ENCODE peak calls at places on chromosome 17, in nine cellular contexts. Q, I, P, K, F, T, W, A and O are unnamed samples.

GRCh38 chr17:71828182-71828596 is 292.6 kb upstream of the SOX9 start:
- DNase-seq in Q (no peak), I (no peak), P (no peak), K (no peak), F (no peak), T (no peak), W (no peak), A (no peak), O (no peak)

GRCh38 chr17:83030432-83030831 is 49.0 kb upstream of the METRNL start:
- DNase-seq in Q (no peak), I (no peak), P (no peak), K (no peak), F (no peak), T (no peak), W (no peak), A (no peak), O (no peak)

GRCh38 chr17:48563385-48563838 is 14.7 kb downstream of the HOXB4 start:
- DNase-seq in Q (no peak), I (no peak), P (no peak), K (no peak), F (no peak), T (no peak), W (no peak), A (no peak), O (no peak)

GRCh38 chr17:49193513-49194296 is 16.7 kb downstream of the GNGT2 start:
- DNase-seq in Q (peak; percentile 77), I (no peak), P (peak; percentile 42), K (peak; percentile 54), F (no peak), T (peak; percentile 73), W (peak; percentile 76), A (peak; percentile 35), O (peak; percentile 80)

GRCh38 chr17:75776399-75777242 is 8.0 kb upstream of the UNK start:
- DNase-seq in Q (peak; percentile 48), I (no peak), P (no peak), K (no peak), F (no peak), T (no peak), W (no peak), A (no peak), O (no peak)

GRCh38 chr17:19248923-19249574 is 11.9 kb downstream of the EPN2 start:
- DNase-seq in Q (peak; percentile 86), I (no peak), P (no peak), K (peak; percentile 32), F (peak; percentile 47), T (peak; percentile 16), W (peak; percentile 82), A (peak; percentile 57), O (peak; percentile 28)

GRCh38 chr17:43070257-43070656 is 45.2 kb downstream of the RND2 start:
- DNase-seq in Q (no peak), I (no peak), P (no peak), K (no peak), F (no peak), T (no peak), W (no peak), A (no peak), O (no peak)

GRCh38 chr17:80832266-80832676 is 159.4 kb upstream of the CHMP6 start:
- DNase-seq in Q (peak; percentile 78), I (no peak), P (no peak), K (no peak), F (no peak), T (peak; percentile 54), W (peak; percentile 59), A (no peak), O (peak; percentile 51)

GRCh38 chr17:77636835-77637806 is 321.4 kb upstream of the TNRC6C start:
- DNase-seq in Q (no peak), I (no peak), P (no peak), K (no peak), F (no peak), T (no peak), W (no peak), A (no peak), O (no peak)

GRCh38 chr17:32626371-32626770 is 139.6 kb downstream of the CDK5R1 start:
- DNase-seq in Q (no peak), I (no peak), P (no peak), K (no peak), F (no peak), T (no peak), W (no peak), A (no peak), O (no peak)

GRCh38 chr17:43572368-43572980 is 26.3 kb upstream of the ETV4 start:
- DNase-seq in Q (no peak), I (no peak), P (no peak), K (no peak), F (no peak), T (no peak), W (no peak), A (no peak), O (no peak)

DNA sequence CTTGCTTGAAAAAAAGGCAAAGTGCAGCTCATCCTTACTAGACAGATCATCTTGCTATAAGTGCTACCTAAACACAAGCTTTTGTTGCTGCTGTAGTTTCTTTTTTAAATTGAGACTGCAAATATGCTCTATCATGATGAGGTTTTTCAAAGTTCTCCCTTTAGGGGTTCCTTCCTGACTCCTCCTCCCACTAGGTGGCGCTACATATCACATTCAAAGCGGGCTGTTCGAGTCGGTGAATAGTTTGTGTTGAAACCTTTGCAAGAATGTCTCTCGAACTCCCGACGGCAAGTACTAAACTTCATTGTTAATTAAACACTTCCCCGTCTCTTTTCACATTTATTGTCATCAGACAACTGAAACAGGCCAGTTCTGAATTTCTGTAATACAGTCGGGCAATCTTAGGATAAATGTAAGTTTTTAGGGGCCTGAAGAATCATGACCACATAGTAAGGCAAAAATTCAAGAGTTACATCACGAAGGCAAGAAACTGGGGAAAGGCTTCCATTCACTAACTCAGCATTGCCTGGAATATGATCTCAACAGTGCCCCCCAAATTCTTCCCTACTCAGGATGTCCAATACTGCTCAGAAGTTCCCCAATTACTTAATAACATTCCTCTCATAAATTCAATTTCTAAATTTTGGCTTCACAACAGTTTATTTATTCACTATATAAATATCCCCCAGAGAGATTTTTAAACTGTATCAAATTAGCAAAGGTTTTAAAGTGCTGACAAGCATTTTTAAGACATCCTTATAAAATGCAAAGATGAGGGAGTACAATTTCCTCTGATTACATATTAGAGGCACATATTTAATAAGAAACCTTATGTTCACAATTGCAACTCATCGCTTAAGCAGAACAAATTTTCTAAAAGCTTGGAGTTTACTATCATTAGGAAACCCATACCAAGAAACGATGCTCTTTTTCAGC is 6.7 kb downstream of the HS3ST3A1 start:
- DNase-seq in Q (peak; percentile 75), I (peak; percentile 73), P (peak; percentile 79), K (peak; percentile 76), F (peak; percentile 27), T (peak; percentile 58), W (peak; percentile 70), A (peak; percentile 51), O (peak; percentile 92)
- H3K4me3 ChIP-seq in Q (no peak overlapping the region), I (no peak overlapping the region), P (no peak overlapping the region), K (no peak overlapping the region), F (no peak overlapping the region), T (no peak overlapping the region), W (no peak overlapping the region), A (no peak overlapping the region), O (no peak overlapping the region)

GRCh38 chr17:57404073-57404472 is 147.8 kb downstream of the MSI2 start:
- DNase-seq in Q (no peak), I (no peak), P (no peak), K (no peak), F (no peak), T (no peak), W (no peak), A (no peak), O (no peak)
- H3K4me1 ChIP-seq in Q (no peaks in the 10 kb centered on the region), I (peaks cover 6% of the 10 kb centered on the region), P (peaks cover 3% of the 10 kb centered on the region), K (peaks cover 13% of the 10 kb centered on the region), F (peaks cover 68% of the 10 kb centered on the region), T (no peaks in the 10 kb centered on the region), W (peaks cover 2% of the 10 kb centered on the region), A (peaks cover 65% of the 10 kb centered on the region), O (peaks cover 15% of the 10 kb centered on the region)

DNA sequence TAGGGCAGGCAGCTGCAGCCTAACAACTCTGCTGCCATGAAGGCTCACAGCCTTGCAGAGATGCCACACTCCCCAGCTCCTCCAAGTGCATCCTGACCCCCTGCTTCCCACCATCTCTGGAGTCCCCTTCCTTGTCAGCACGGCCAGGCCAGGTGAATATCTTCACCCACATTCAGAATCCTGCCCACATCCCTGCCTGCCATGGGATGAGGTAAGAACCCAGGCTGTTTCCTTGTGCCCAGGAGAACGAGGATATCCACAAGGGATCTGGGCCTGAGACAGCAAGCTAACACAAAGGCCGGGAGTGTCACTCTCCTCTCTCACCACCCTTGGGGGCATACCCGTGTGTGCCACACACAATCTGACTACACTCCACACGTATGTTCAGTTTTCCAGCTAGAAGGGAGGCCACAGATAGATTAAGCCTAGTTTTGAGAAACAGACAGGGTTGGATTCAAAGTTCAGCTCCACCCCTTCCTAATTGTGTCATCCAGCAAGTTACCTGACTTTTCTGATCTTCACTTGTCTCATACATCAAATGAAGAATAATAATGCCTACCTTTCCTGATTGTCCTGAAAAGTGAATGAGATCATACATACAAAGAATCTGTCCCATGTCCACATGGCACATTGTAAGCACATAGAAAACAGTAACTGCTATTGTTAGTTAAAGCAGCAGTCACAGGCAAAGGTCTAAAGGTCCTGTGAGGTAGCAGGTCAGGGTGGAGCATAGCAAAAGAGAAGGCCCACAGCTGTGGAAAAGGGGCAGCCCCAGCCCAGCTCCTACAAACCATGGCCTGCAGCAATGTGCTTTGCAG is 17.4 kb upstream of the SUPT4H1 start:
- DNase-seq in Q (no peak), I (no peak), P (no peak), K (no peak), F (no peak), T (no peak), W (no peak), A (no peak), O (no peak)
- H3K4me3 ChIP-seq in Q (no peak overlapping the region), I (no peak overlapping the region), P (no peak overlapping the region), K (no peak overlapping the region), F (no peak overlapping the region), T (no peak overlapping the region), W (no peak overlapping the region), A (no peak overlapping the region), O (no peak overlapping the region)

GRCh38 chr17:38877130-38877851 is 7.4 kb downstream of the LASP1 start:
- DNase-seq in Q (no peak), I (peak; percentile 80), P (no peak), K (no peak), F (no peak), T (no peak), W (no peak), A (no peak), O (no peak)
- H3K4me1 ChIP-seq in Q (peaks cover 84% of the 10 kb centered on the region), I (peaks cover 95% of the 10 kb centered on the region), P (peaks cover 54% of the 10 kb centered on the region), K (peaks cover 74% of the 10 kb centered on the region), F (peaks cover 100% of the 10 kb centered on the region), T (peaks cover 45% of the 10 kb centered on the region), W (peaks cover 2% of the 10 kb centered on the region), A (peaks cover 52% of the 10 kb centered on the region), O (peaks cover 60% of the 10 kb centered on the region)